ENCODE peak calls at places on chromosomes 1 and 21, in ten cellular contexts. A, V, H, Y, O, S, M, N, F and B are unnamed samples.

GRCh38 chr1:6352138-6352563 is 41.4 kb downstream of the ACOT7 start:
- DNase-seq in A (no peak), V (no peak), H (no peak), Y (no peak), O (no peak), S (no peak), M (peak), N (no peak), F (no peak), B (no peak)

GRCh38 chr1:89815040-89815439 is 5.8 kb upstream of the LRRC8D start:
- DNase-seq in A (no peak), V (no peak), H (no peak), Y (no peak), O (no peak), S (no peak), M (no peak), N (no peak), F (no peak), B (no peak)

GRCh38 chr1:199724049-199724448 is 303.5 kb upstream of the NR5A2 start:
- DNase-seq in A (no peak), V (no peak), H (no peak), Y (no peak), O (no peak), S (no peak), M (no peak), N (no peak), F (no peak), B (no peak)

GRCh38 chr1:65114312-65114711 is 33.7 kb upstream of the AK4 start:
- DNase-seq in A (no peak), V (no peak), H (no peak), Y (peak), O (no peak), S (no peak), M (no peak), N (peak), F (no peak), B (no peak)

GRCh38 chr1:34749983-34750382 is 4.9 kb upstream of the GJB5 start:
- DNase-seq in A (no peak), V (no peak), H (no peak), Y (no peak), O (no peak), S (no peak), M (no peak), N (no peak), F (no peak), B (no peak)

GRCh38 chr21:44741921-44742320 is 30.5 kb upstream of the TSPEAR start:
- DNase-seq in A (no peak), V (no peak), H (no peak), Y (no peak), O (no peak), S (no peak), M (no peak), N (no peak), F (no peak), B (no peak)

GRCh38 chr1:21669287-21670058 is at the start of gene RAP1GAP:
- DNase-seq in A (no peak), V (no peak), H (no peak), Y (no peak), O (no peak), S (no peak), M (no peak), N (peak), F (peak), B (no peak)

GRCh38 chr1:13228343-13228781 is 2.4 kb upstream of the PRAMEF18 start:
- DNase-seq in A (peak), V (peak), H (peak), Y (no peak), O (peak), S (no peak), M (no peak), N (no peak), F (peak), B (peak)

GRCh38 chr21:42539931-42540343 is 26.3 kb downstream of the SLC37A1 start:
- DNase-seq in A (no peak), V (no peak), H (no peak), Y (no peak), O (peak), S (no peak), M (no peak), N (no peak), F (no peak), B (no peak)

GRCh38 chr1:24904731-24905354 is 25.2 kb downstream of the RUNX3 start:
- DNase-seq in A (no peak), V (no peak), H (no peak), Y (no peak), O (peak), S (peak), M (no peak), N (no peak), F (no peak), B (no peak)

GRCh38 chr1:26717066-26717465 is 21.3 kb downstream of the ARID1A start:
- DNase-seq in A (no peak), V (peak), H (no peak), Y (no peak), O (peak), S (no peak), M (no peak), N (peak), F (no peak), B (no peak)

GRCh38 chr1:16145988-16146887 is 9.6 kb downstream of the EPHA2 start:
- DNase-seq in A (no peak), V (peak), H (no peak), Y (no peak), O (peak), S (peak), M (peak), N (peak), F (no peak), B (no peak)

GRCh38 chr1:245168090-245168489 is 13.3 kb downstream of the KIF26B start:
- DNase-seq in A (no peak), V (no peak), H (no peak), Y (no peak), O (peak), S (no peak), M (no peak), N (no peak), F (no peak), B (no peak)

GRCh38 chr21:42764443-42764760 is 111.0 kb downstream of the PDE9A start:
- DNase-seq in A (no peak), V (no peak), H (no peak), Y (no peak), O (no peak), S (no peak), M (no peak), N (no peak), F (no peak), B (no peak)

GRCh38 chr1:230609208-230609607 is 33.1 kb upstream of the COG2 start:
- DNase-seq in A (no peak), V (no peak), H (peak), Y (no peak), O (no peak), S (no peak), M (no peak), N (no peak), F (no peak), B (no peak)

GRCh38 chr1:7093297-7093696 is 308.0 kb downstream of the CAMTA1 start:
- DNase-seq in A (no peak), V (no peak), H (no peak), Y (no peak), O (no peak), S (no peak), M (no peak), N (no peak), F (no peak), B (no peak)

GRCh38 chr1:9013824-9014223 is 12.4 kb downstream of the SLC2A7 start:
- DNase-seq in A (no peak), V (peak), H (peak), Y (no peak), O (no peak), S (no peak), M (peak), N (no peak), F (no peak), B (no peak)

GRCh38 chr1:150186789-150187559 is 37.3 kb downstream of the PLEKHO1 start:
- DNase-seq in A (no peak), V (peak), H (peak), Y (no peak), O (peak), S (no peak), M (peak), N (peak), F (peak), B (no peak)